ENCODE peak calls at places on chromosome 20, in four cellular contexts. P is K562, L is GM12878, U is HL-60. O is an unnamed sample.

GRCh38 chr20:25421107-25421506 is 13.6 kb downstream of the GINS1 start:
- DNase-seq in U (no peak), L (no peak), P (no peak), O (no peak)

GRCh38 chr20:49215232-49215631 is 4.0 kb upstream of the DDX27 start:
- DNase-seq in P (no peak), L (no peak), U (no peak), O (no peak)

GRCh38 chr20:3763691-3764601 is 3.6 kb downstream of the ADISSP start:
- DNase-seq in U (no peak), L (no peak), P (no peak), O (no peak)

GRCh38 chr20:49510562-49511117 is 28.2 kb upstream of the KCNB1 start:
- DNase-seq in L (no peak), U (no peak), P (no peak), O (no peak)

GRCh38 chr20:17925300-17925939 is 43.2 kb downstream of the SNX5 start:
- DNase-seq in U (no peak), L (no peak), P (peak; percentile 70), O (no peak)

GRCh38 chr20:9220874-9221547 is 152.1 kb downstream of the PLCB4 start:
- DNase-seq in P (no peak), L (no peak), U (no peak), O (no peak)

GRCh38 chr20:38136421-38137245 is 28.4 kb downstream of the TGM2 start:
- DNase-seq in L (no peak), U (no peak), P (no peak), O (no peak)

GRCh38 chr20:2576317-2576727 is 39.9 kb downstream of the TMC2 start:
- DNase-seq in P (no peak), L (no peak), U (no peak), O (no peak)

GRCh38 chr20:10644458-10645204 is 29.2 kb downstream of the JAG1 start:
- DNase-seq in U (no peak), L (peak; percentile 48), P (no peak), O (peak; percentile 30)

GRCh38 chr20:63587256-63587655 is 13.2 kb upstream of the HELZ2 start:
- DNase-seq in L (no peak), U (no peak), P (no peak), O (no peak)

GRCh38 chr20:57425150-57426013 is 34.2 kb downstream of the RBM38 start:
- DNase-seq in P (peak; percentile 47), L (no peak), U (peak; percentile 92), O (peak; percentile 48)

GRCh38 chr20:19775353-19776201 is 17.5 kb downstream of the RIN2 start:
- DNase-seq in U (no peak), L (no peak), P (no peak), O (no peak)

GRCh38 chr20:34037121-34037520 is 43.4 kb downstream of the RALY start:
- DNase-seq in P (peak; percentile 50), U (no peak), L (no peak), O (no peak)

GRCh38 chr20:62062661-62063600 is 2.8 kb downstream of the TAF4 start:
- DNase-seq in P (no peak), L (no peak), U (no peak), O (no peak)

GRCh38 chr20:59082077-59082740 is 39.6 kb upstream of the PRELID3B start:
- DNase-seq in P (peak; percentile 22), U (no peak), L (no peak), O (no peak)

GRCh38 chr20:34553366-34553867 is 5.1 kb upstream of the MAP1LC3A start:
- DNase-seq in L (no peak), P (no peak), U (no peak), O (no peak)

GRCh38 chr20:39049684-39050554 is 87.8 kb downstream of the DHX35 start:
- DNase-seq in P (peak; percentile 80), L (peak; percentile 21), U (peak; percentile 51), O (peak; percentile 84)

GRCh38 chr20:39310363-39311037 is 348.4 kb downstream of the DHX35 start:
- DNase-seq in P (no peak), L (no peak), U (no peak), O (no peak)

GRCh38 chr20:58688838-58689237 is 3.8 kb upstream of the NPEPL1 start:
- DNase-seq in P (no peak), L (no peak), U (peak; percentile 33), O (no peak)

GRCh38 chr20:48942730-48943129 is 21.2 kb downstream of the ARFGEF2 start:
- DNase-seq in P (no peak), L (no peak), U (no peak), O (no peak)

GRCh38 chr20:41903614-41904013 is 285.4 kb upstream of the CHD6 start:
- DNase-seq in P (no peak), U (no peak), L (no peak), O (no peak)

GRCh38 chr20:11891827-11892521 is 25.7 kb upstream of the BTBD3 start:
- DNase-seq in U (peak; percentile 57), P (peak; percentile 57), L (peak; percentile 17), O (peak; percentile 7)

GRCh38 chr20:46051556-46052323 is 22.7 kb downstream of the SLC12A5 start:
- DNase-seq in U (no peak), L (no peak), P (no peak), O (no peak)

GRCh38 chr20:56781108-56781739 is 152.1 kb downstream of the TFAP2C start:
- DNase-seq in P (no peak), U (no peak), L (no peak), O (no peak)

GRCh38 chr20:24651973-24652340 is 182.5 kb downstream of the SYNDIG1 start:
- DNase-seq in L (no peak), U (no peak), P (no peak), O (no peak)

GRCh38 chr20:13554076-13554475 is 84.7 kb downstream of the TASP1 start:
- DNase-seq in U (no peak), L (no peak), P (no peak), O (no peak)

GRCh38 chr20:48332555-48332954 is 495.2 kb downstream of the PREX1 start:
- DNase-seq in L (no peak), P (no peak), U (no peak), O (no peak)

GRCh38 chr20:64053841-64054661 is 4.6 kb upstream of the SOX18 start:
- DNase-seq in L (no peak), P (peak; percentile 68), U (no peak), O (no peak)

GRCh38 chr20:34754611-34755010 is 50.5 kb downstream of the TP53INP2 start:
- DNase-seq in U (no peak), L (no peak), P (no peak), O (no peak)

GRCh38 chr20:48738399-48739304 is 89.1 kb downstream of the PREX1 start:
- DNase-seq in L (peak; percentile 92), U (no peak), P (no peak), O (no peak)

GRCh38 chr20:50664248-50664647 is 27.1 kb downstream of the RIPOR3 start:
- DNase-seq in L (no peak), P (no peak), U (no peak), O (no peak)

GRCh38 chr20:58417418-58417817 is 28.4 kb downstream of the VAPB start:
- DNase-seq in P (no peak), U (no peak), L (no peak), O (no peak)

GRCh38 chr20:46746972-46747371 is 37.5 kb downstream of the SLC2A10 start:
- DNase-seq in P (no peak), L (no peak), U (no peak), O (no peak)

GRCh38 chr20:62030834-62031434 is 34.7 kb downstream of the TAF4 start:
- DNase-seq in U (no peak), L (peak; percentile 59), P (peak; percentile 20), O (peak; percentile 76)

GRCh38 chr20:62725596-62726268 is 17.1 kb downstream of the NTSR1 start:
- DNase-seq in P (no peak), L (no peak), U (no peak), O (no peak)

GRCh38 chr20:46312075-46312944 is 4.0 kb upstream of the CDH22 start:
- DNase-seq in U (no peak), P (peak; percentile 74), L (no peak), O (no peak)

GRCh38 chr20:6709865-6710595 is 57.5 kb upstream of the BMP2 start:
- DNase-seq in L (no peak), U (no peak), P (no peak), O (no peak)
- TF ChIP-seq SPI1 in L (no peak), U (no peak), P (no peak), O (no peak)

GRCh38 chr20:23147964-23148720 is 62.0 kb upstream of the CD93 start:
- DNase-seq in L (peak; percentile 74), U (peak; percentile 90), P (peak; percentile 77), O (no peak)
- TF ChIP-seq SPI1 in L (no peak), U (peak; percentile 25), P (peak; percentile 28), O (peak; percentile 31)

DNA sequence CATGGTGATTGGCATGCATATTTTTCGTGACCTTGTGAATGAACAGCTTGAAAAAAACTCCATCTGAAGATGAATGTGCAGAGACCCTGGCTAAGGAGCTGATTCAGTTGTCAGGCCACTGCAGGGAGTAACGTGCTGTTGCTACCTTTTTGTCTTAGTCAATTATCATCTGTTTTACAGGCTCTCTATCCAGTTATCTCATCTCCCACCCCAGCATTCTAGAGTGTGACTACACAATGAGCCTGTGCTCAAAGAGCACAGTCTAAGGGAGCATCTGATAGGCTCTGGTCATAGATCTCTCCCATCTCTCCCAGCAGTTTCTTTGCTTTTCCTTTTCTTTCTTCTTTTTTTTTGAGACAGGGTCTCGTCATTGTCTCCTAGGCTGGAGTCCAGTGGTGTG is 45.5 kb downstream of the NDRG3 start:
- DNase-seq in P (peak; percentile 42), U (no peak), L (no peak), O (no peak)
- TF ChIP-seq SPI1 in P (no peak), U (no peak), L (no peak), O (no peak)

GRCh38 chr20:32009564-32009963 is 674 bp upstream of the CCM2L start:
- DNase-seq in U (no peak), P (no peak), L (no peak), O (no peak)

GRCh38 chr20:32006053-32006452 is 4.2 kb upstream of the CCM2L start:
- DNase-seq in L (no peak), P (no peak), U (no peak), O (no peak)

GRCh38 chr20:32010096-32010495 is at the start of gene CCM2L:
- DNase-seq in L (no peak), P (no peak), U (no peak), O (no peak)

GRCh38 chr20:32006841-32007786 is 3.1 kb upstream of the CCM2L start:
- DNase-seq in L (no peak), U (no peak), P (no peak), O (no peak)

GRCh38 chr20:32007787-32008616 is 2.2 kb upstream of the CCM2L start:
- DNase-seq in L (no peak), P (no peak), U (no peak), O (no peak)
- TF ChIP-seq SPI1 in L (no peak), P (no peak), U (no peak), O (no peak)

DNA sequence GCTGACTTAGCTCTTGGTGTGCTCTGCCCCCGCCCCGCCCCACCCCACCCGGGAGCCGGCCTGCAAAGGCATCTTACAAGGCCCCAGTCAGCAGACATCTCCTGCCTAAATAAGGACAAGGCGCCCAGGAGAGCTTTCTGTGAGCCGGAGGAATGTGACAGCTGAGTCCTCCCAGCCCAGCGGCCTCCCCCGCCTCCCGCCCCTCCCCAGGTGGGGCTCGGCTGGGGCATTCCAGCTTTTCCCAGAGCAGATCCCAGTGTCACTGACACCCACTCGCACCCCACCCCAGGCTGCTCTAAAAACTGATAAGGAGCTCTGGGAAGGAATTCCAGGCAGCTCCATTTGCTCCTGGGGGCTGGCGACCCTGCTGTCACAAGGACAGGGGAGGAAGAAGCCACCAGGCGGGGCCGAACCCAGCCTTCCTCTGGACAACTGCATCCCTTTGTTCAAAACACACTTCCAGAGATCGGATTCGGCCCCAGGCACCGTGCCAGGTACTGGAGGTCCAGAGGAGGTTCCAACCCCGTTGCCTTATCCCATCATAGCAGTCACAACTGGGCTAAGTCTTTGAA is 49.7 kb downstream of the JPH2 start:
- DNase-seq in U (no peak), L (no peak), P (no peak), O (no peak)
- TF ChIP-seq SPI1 in U (no peak), L (no peak), P (no peak), O (no peak)

O was measured in GM12891.